ENCODE peak calls at places on chromosomes 4 and X, in four cellular contexts. F is right atrium auricular region, B is sigmoid colon, G is brain microvascular endothelial cell. R is an unnamed sample.

GRCh38 chr4:52755409-52755808 is 4.2 kb upstream of the ERVMER34-1 start:
- DNase-seq in F (no peak), B (no peak), G (no peak), R (no peak)

GRCh38 chrX:120514236-120514635 is 45.1 kb upstream of the LAMP2 start:
- DNase-seq in F (no peak), B (no peak), G (no peak), R (no peak)

GRCh38 chr4:63361628-63362027 is 1047.6 kb downstream of the TECRL start:
- DNase-seq in F (no peak), B (no peak), G (no peak), R (no peak)

GRCh38 chrX:69060631-69061408 is 104.4 kb downstream of the PJA1 start:
- DNase-seq in F (peak; percentile 58), B (no peak), G (no peak), R (no peak)

GRCh38 chrX:69510137-69510715 is 6.1 kb downstream of the NALF2 start:
- DNase-seq in F (no peak), B (no peak), G (no peak), R (no peak)

GRCh38 chrX:10208953-10209352 is 52.2 kb downstream of the CLCN4 start:
- DNase-seq in F (no peak), B (no peak), G (no peak), R (no peak)

GRCh38 chrX:21479695-21480280 is 105.6 kb downstream of the CNKSR2 start:
- DNase-seq in F (no peak), B (no peak), G (peak; percentile 36), R (no peak)

GRCh38 chrX:48569958-48570357 is 4.3 kb upstream of the RBM3 start:
- DNase-seq in F (no peak), B (no peak), G (peak; percentile 31), R (no peak)

GRCh38 chrX:70331161-70331560 is 41.3 kb downstream of the KIF4A start:
- DNase-seq in F (no peak), B (no peak), G (no peak), R (no peak)

GRCh38 chrX:97311066-97311778 is 427.5 kb downstream of the RPA4 start:
- DNase-seq in F (no peak), B (no peak), G (no peak), R (no peak)

GRCh38 chrX:68894513-68895338 is 65.9 kb downstream of the EFNB1 start:
- DNase-seq in F (peak; percentile 69), B (peak; percentile 85), G (peak; percentile 6), R (no peak)

GRCh38 chr4:159142254-159142653 is 39.4 kb downstream of the RAPGEF2 start:
- DNase-seq in F (no peak), B (no peak), G (peak; percentile 37), R (no peak)

GRCh38 chrX:149572743-149573142 is 14.5 kb downstream of the MAGEA9B start:
- DNase-seq in F (no peak), B (peak; percentile 2), G (no peak), R (no peak)

GRCh38 chrX:47218920-47219815 is 687 bp downstream of the CDK16 start:
- DNase-seq in F (no peak), B (peak; percentile 77), G (no peak), R (no peak)

GRCh38 chrX:113392355-113392754 is 551.7 kb upstream of the AMOT start:
- DNase-seq in F (no peak), B (no peak), G (no peak), R (no peak)

GRCh38 chr4:134024251-134024650 is 177.3 kb downstream of the PABPC4L start:
- DNase-seq in F (no peak), B (no peak), G (no peak), R (no peak)

GRCh38 chr4:110733901-110734300 is 111.0 kb upstream of the PITX2 start:
- DNase-seq in F (no peak), B (no peak), G (no peak), R (no peak)

GRCh38 chrX:49177338-49177833 is 5.7 kb downstream of the PLP2 start:
- DNase-seq in F (no peak), B (peak; percentile 63), G (no peak), R (no peak)

GRCh38 chrX:19674041-19674769 is 158.9 kb upstream of the MAP3K15 start:
- DNase-seq in F (no peak), B (no peak), G (no peak), R (no peak)

GRCh38 chr4:123547818-123548200 is 151.2 kb downstream of the SPRY1 start:
- DNase-seq in F (no peak), B (no peak), G (no peak), R (no peak)

GRCh38 chrX:340641-341423 is 22.2 kb upstream of the GTPBP6 start:
- DNase-seq in F (no peak), B (peak; percentile 56), G (no peak), R (no peak)

GRCh38 chrX:1164322-1165288 is 47.8 kb downstream of the CRLF2 start:
- DNase-seq in F (no peak), B (peak; percentile 70), G (no peak), R (peak; percentile 90)

GRCh38 chrX:110391086-110391485 is 32.4 kb downstream of the RTL9 start:
- DNase-seq in F (no peak), B (no peak), G (no peak), R (no peak)

GRCh38 chr4:120801171-120801758 is 121.3 kb downstream of the PRDM5 start:
- DNase-seq in F (peak; percentile 58), B (peak; percentile 64), G (peak; percentile 32), R (no peak)

DNA sequence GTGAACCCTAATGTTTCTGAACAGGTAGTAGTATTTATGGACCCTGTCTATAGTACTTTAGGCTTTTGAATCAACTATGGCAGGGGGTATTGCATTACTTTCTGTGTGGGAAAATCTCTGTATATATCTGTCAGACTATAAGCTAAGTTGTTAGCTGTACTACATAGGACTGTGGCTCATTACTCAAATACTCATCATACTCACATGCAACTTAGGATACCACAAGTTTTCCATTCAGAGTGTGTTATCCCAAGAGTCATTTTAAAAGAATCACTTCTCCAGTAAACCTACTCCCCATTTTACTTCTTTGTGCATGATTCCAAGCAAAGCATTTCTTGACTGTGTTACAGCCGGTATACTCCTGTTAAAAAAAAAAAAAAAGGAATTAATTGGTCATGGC is 95.6 kb downstream of the PHOX2B start:
- DNase-seq in F (no peak), B (no peak), G (no peak), R (no peak)
- H3K36me3 ChIP-seq in F (peaks cover 35% of the 10 kb centered on the region), B (peaks cover 13% of the 10 kb centered on the region), G (no peaks in the 10 kb centered on the region), R (no peaks in the 10 kb centered on the region)

GRCh38 chr4:8601086-8601485 is 8.5 kb downstream of the CPZ start:
- DNase-seq in F (no peak), B (no peak), G (no peak), R (no peak)
- H3K36me3 ChIP-seq in F (no peaks in the 10 kb centered on the region), B (no peaks in the 10 kb centered on the region), G (no peaks in the 10 kb centered on the region), R (no peaks in the 10 kb centered on the region)

DNA sequence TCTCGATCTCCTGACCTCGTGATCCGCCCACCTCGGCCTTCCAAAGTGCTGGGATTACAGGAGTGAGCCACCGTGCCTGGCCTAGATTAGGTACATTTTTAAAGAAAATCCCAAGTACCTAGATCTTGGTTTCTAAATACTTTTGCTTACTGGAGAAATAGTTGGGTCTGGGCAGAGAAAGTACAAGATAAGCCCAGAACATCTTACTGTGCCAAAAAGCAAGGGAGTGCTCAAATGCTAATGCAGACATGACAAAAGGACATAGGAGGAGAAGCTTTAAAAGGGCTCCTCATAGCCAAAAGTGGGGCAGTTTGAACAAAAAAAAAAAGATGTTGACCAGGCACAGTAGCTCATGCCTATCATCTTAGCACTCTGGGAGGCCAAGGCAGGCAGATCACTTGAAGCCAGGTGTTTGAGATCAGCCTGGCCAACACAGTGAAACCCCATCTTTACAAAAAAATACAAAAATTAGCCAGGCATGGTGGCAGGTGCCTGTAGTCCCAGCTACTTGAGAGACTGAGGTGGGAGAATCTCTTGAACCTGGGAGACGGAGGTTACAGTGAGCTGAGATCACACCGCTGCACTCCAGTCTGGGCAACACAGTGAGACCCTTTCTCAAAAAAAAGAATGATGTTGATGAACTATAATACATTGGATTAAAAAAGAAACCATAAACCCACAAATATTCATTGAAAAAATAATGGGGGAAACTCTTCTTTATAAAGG is 107.5 kb downstream of the APBB2 start:
- DNase-seq in F (no peak), B (no peak), G (no peak), R (no peak)
- H3K36me3 ChIP-seq in F (no peaks in the 10 kb centered on the region), B (no peaks in the 10 kb centered on the region), G (peaks cover 8% of the 10 kb centered on the region), R (no peaks in the 10 kb centered on the region)

DNA sequence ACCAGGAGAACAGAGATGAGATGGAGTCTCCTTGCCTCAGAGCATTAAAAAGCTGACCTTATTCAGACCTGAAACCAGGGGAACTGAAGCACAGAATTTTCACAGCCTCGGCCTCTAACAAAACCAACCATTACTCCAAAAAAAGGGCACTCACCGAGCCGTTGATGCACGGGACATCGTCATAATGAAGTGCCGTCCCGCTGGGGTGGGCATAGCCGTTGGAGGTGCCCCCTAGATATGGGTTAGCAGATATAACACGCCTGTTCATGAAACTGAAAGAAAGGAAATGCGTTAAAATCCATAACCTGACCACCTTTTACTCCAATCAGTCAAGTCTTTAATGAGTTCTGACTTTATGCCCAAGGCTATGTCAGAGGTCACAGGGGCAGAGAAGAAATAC is 153.6 kb downstream of the AFAP1 start:
- DNase-seq in F (no peak), B (peak; percentile 33), G (no peak), R (no peak)
- H3K36me3 ChIP-seq in F (peaks cover 5% of the 10 kb centered on the region), B (peaks cover 31% of the 10 kb centered on the region), G (peaks cover 66% of the 10 kb centered on the region), R (peaks cover 3% of the 10 kb centered on the region)

GRCh38 chr4:70829015-70829414 is 10.7 kb downstream of the GRSF1 start:
- DNase-seq in F (no peak), B (no peak), G (no peak), R (no peak)
- H3K36me3 ChIP-seq in F (peaks cover 95% of the 10 kb centered on the region), B (peaks cover 96% of the 10 kb centered on the region), G (peaks cover 78% of the 10 kb centered on the region), R (peaks cover 70% of the 10 kb centered on the region)

GRCh38 chr4:1233641-1234277 is 15.2 kb downstream of the CTBP1 start:
- DNase-seq in F (no peak), B (peak; percentile 89), G (no peak), R (no peak)

GRCh38 chr4:1234811-1235292 is 14.1 kb downstream of the CTBP1 start:
- DNase-seq in F (no peak), B (peak; percentile 60), G (no peak), R (no peak)

GRCh38 chr4:1232661-1233621 is 16.0 kb downstream of the CTBP1 start:
- DNase-seq in F (peak; percentile 79), B (peak; percentile 68), G (peak; percentile 80), R (no peak)

GRCh38 chr4:1235381-1236102 is 13.4 kb downstream of the CTBP1 start:
- DNase-seq in F (no peak), B (peak; percentile 59), G (no peak), R (no peak)

DNA sequence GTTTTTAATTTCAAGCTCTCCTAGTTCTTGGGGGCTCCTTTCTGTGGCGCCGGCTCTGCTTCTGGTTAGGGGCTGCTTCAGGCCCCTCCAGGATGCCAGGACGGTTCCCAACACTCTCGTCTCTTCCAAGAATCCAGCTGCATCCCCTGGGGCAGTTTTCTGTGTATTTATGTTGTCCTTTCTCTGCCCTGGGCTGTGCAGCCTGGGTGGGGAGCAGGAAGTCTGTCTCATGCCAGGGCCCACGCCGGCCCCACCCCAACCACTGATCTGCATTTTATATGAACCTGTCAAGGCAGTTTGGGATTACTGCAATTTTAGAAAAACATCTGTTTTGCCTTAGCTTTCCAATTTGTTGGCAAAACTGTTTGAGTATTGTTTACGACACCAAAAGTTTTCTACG is 14.6 kb downstream of the CTBP1 start:
- DNase-seq in F (no peak), B (peak; percentile 80), G (no peak), R (no peak)
- H3K36me3 ChIP-seq in F (peaks cover 79% of the 10 kb centered on the region), B (peaks cover 94% of the 10 kb centered on the region), G (peaks cover 62% of the 10 kb centered on the region), R (peaks cover 40% of the 10 kb centered on the region)